ENCODE peak calls at places on chromosome 17, in ten cellular contexts. One of them, this sample, is unnamed.

GRCh38 chr17:76789235-76789788 is 51.4 kb downstream of the MFSD11 start:
- DNase-seq in RWPE1: no peak
- DNase-seq in ovary: no peak
- DNase-seq in right atrium auricular region: no peak
- DNase-seq in foreskin fibroblast: no peak
- DNase-seq in astrocyte of the cerebellum: no peak
- DNase-seq in fibroblast of pulmonary artery: no peak
- DNase-seq in endodermal cell: no peak
- DNase-seq in breast epithelium: no peak
- DNase-seq in dorsolateral prefrontal cortex: no peak
- DNase-seq in this sample: no peak

GRCh38 chr17:80795737-80796136 is 195.9 kb upstream of the CHMP6 start:
- DNase-seq in RWPE1: no peak
- DNase-seq in ovary: peak; percentile 48
- DNase-seq in right atrium auricular region: peak; percentile 66
- DNase-seq in foreskin fibroblast: no peak
- DNase-seq in astrocyte of the cerebellum: no peak
- DNase-seq in fibroblast of pulmonary artery: peak; percentile 42
- DNase-seq in endodermal cell: peak; percentile 38
- DNase-seq in breast epithelium: peak; percentile 43
- DNase-seq in dorsolateral prefrontal cortex: peak; percentile 81
- DNase-seq in this sample: no peak

GRCh38 chr17:64741038-64741641 is 79.0 kb upstream of the SMURF2 start:
- DNase-seq in RWPE1: no peak
- DNase-seq in ovary: no peak
- DNase-seq in right atrium auricular region: no peak
- DNase-seq in foreskin fibroblast: peak; percentile 47
- DNase-seq in astrocyte of the cerebellum: peak; percentile 46
- DNase-seq in fibroblast of pulmonary artery: peak; percentile 71
- DNase-seq in endodermal cell: no peak
- DNase-seq in breast epithelium: no peak
- DNase-seq in dorsolateral prefrontal cortex: no peak
- DNase-seq in this sample: no peak

GRCh38 chr17:28861393-28862203 is 6.8 kb downstream of the ERAL1 start:
- DNase-seq in RWPE1: no peak
- DNase-seq in ovary: no peak
- DNase-seq in right atrium auricular region: no peak
- DNase-seq in foreskin fibroblast: no peak
- DNase-seq in astrocyte of the cerebellum: no peak
- DNase-seq in fibroblast of pulmonary artery: no peak
- DNase-seq in endodermal cell: peak; percentile 80
- DNase-seq in breast epithelium: no peak
- DNase-seq in dorsolateral prefrontal cortex: no peak
- DNase-seq in this sample: no peak

GRCh38 chr17:40065771-40066510 is 3.2 kb downstream of the THRA start:
- DNase-seq in RWPE1: no peak
- DNase-seq in ovary: no peak
- DNase-seq in right atrium auricular region: no peak
- DNase-seq in foreskin fibroblast: no peak
- DNase-seq in astrocyte of the cerebellum: no peak
- DNase-seq in fibroblast of pulmonary artery: no peak
- DNase-seq in endodermal cell: peak; percentile 52
- DNase-seq in breast epithelium: no peak
- DNase-seq in dorsolateral prefrontal cortex: no peak
- DNase-seq in this sample: no peak

GRCh38 chr17:146546-146945 is 9.2 kb downstream of the SCGB1C2 start:
- DNase-seq in RWPE1: no peak
- DNase-seq in ovary: no peak
- DNase-seq in right atrium auricular region: peak; percentile 56
- DNase-seq in foreskin fibroblast: no peak
- DNase-seq in astrocyte of the cerebellum: no peak
- DNase-seq in fibroblast of pulmonary artery: no peak
- DNase-seq in endodermal cell: no peak
- DNase-seq in breast epithelium: peak; percentile 22
- DNase-seq in dorsolateral prefrontal cortex: peak; percentile 1
- DNase-seq in this sample: no peak

GRCh38 chr17:3049705-3050295 is 13.6 kb downstream of the OR1D5 start:
- DNase-seq in RWPE1: no peak
- DNase-seq in ovary: no peak
- DNase-seq in right atrium auricular region: no peak
- DNase-seq in foreskin fibroblast: no peak
- DNase-seq in astrocyte of the cerebellum: no peak
- DNase-seq in fibroblast of pulmonary artery: no peak
- DNase-seq in endodermal cell: peak; percentile 49
- DNase-seq in breast epithelium: no peak
- DNase-seq in dorsolateral prefrontal cortex: no peak
- DNase-seq in this sample: no peak

GRCh38 chr17:77783991-77784820 is 174.3 kb upstream of the TNRC6C start:
- DNase-seq in RWPE1: no peak
- DNase-seq in ovary: no peak
- DNase-seq in right atrium auricular region: no peak
- DNase-seq in foreskin fibroblast: no peak
- DNase-seq in astrocyte of the cerebellum: no peak
- DNase-seq in fibroblast of pulmonary artery: no peak
- DNase-seq in endodermal cell: no peak
- DNase-seq in breast epithelium: no peak
- DNase-seq in dorsolateral prefrontal cortex: no peak
- DNase-seq in this sample: no peak

GRCh38 chr17:79619636-79620206 is 8.9 kb upstream of the RBFOX3 start:
- DNase-seq in RWPE1: no peak
- DNase-seq in ovary: no peak
- DNase-seq in right atrium auricular region: no peak
- DNase-seq in foreskin fibroblast: no peak
- DNase-seq in astrocyte of the cerebellum: no peak
- DNase-seq in fibroblast of pulmonary artery: no peak
- DNase-seq in endodermal cell: peak; percentile 44
- DNase-seq in breast epithelium: peak; percentile 17
- DNase-seq in dorsolateral prefrontal cortex: no peak
- DNase-seq in this sample: no peak

GRCh38 chr17:27974045-27974436 is 68.4 kb upstream of the NLK start:
- DNase-seq in RWPE1: no peak
- DNase-seq in ovary: no peak
- DNase-seq in right atrium auricular region: no peak
- DNase-seq in foreskin fibroblast: no peak
- DNase-seq in astrocyte of the cerebellum: no peak
- DNase-seq in fibroblast of pulmonary artery: no peak
- DNase-seq in endodermal cell: no peak
- DNase-seq in breast epithelium: no peak
- DNase-seq in dorsolateral prefrontal cortex: no peak
- DNase-seq in this sample: no peak

GRCh38 chr17:44081681-44082080 is 11.1 kb downstream of the G6PC3 start:
- DNase-seq in RWPE1: no peak
- DNase-seq in ovary: no peak
- DNase-seq in right atrium auricular region: no peak
- DNase-seq in foreskin fibroblast: no peak
- DNase-seq in astrocyte of the cerebellum: no peak
- DNase-seq in fibroblast of pulmonary artery: no peak
- DNase-seq in endodermal cell: no peak
- DNase-seq in breast epithelium: no peak
- DNase-seq in dorsolateral prefrontal cortex: no peak
- DNase-seq in this sample: no peak

GRCh38 chr17:65930140-65930715 is 261.7 kb downstream of the CEP112 start:
- DNase-seq in RWPE1: no peak
- DNase-seq in ovary: no peak
- DNase-seq in right atrium auricular region: no peak
- DNase-seq in foreskin fibroblast: no peak
- DNase-seq in astrocyte of the cerebellum: no peak
- DNase-seq in fibroblast of pulmonary artery: no peak
- DNase-seq in endodermal cell: no peak
- DNase-seq in breast epithelium: no peak
- DNase-seq in dorsolateral prefrontal cortex: no peak
- DNase-seq in this sample: no peak

GRCh38 chr17:65933290-65933689 is 258.6 kb downstream of the CEP112 start:
- DNase-seq in RWPE1: no peak
- DNase-seq in ovary: no peak
- DNase-seq in right atrium auricular region: no peak
- DNase-seq in foreskin fibroblast: no peak
- DNase-seq in astrocyte of the cerebellum: no peak
- DNase-seq in fibroblast of pulmonary artery: no peak
- DNase-seq in endodermal cell: no peak
- DNase-seq in breast epithelium: no peak
- DNase-seq in dorsolateral prefrontal cortex: no peak
- DNase-seq in this sample: no peak

GRCh38 chr17:65936013-65936412 is 255.9 kb downstream of the CEP112 start:
- DNase-seq in RWPE1: no peak
- DNase-seq in ovary: no peak
- DNase-seq in right atrium auricular region: no peak
- DNase-seq in foreskin fibroblast: peak; percentile 63
- DNase-seq in astrocyte of the cerebellum: no peak
- DNase-seq in fibroblast of pulmonary artery: peak; percentile 25
- DNase-seq in endodermal cell: no peak
- DNase-seq in breast epithelium: no peak
- DNase-seq in dorsolateral prefrontal cortex: no peak
- DNase-seq in this sample: no peak

GRCh38 chr17:65926599-65926998 is 265.3 kb downstream of the CEP112 start:
- DNase-seq in RWPE1: no peak
- DNase-seq in ovary: no peak
- DNase-seq in right atrium auricular region: no peak
- DNase-seq in foreskin fibroblast: no peak
- DNase-seq in astrocyte of the cerebellum: no peak
- DNase-seq in fibroblast of pulmonary artery: no peak
- DNase-seq in endodermal cell: no peak
- DNase-seq in breast epithelium: no peak
- DNase-seq in dorsolateral prefrontal cortex: no peak
- DNase-seq in this sample: no peak

GRCh38 chr17:65931246-65932149 is 260.4 kb downstream of the CEP112 start:
- DNase-seq in RWPE1: no peak
- DNase-seq in ovary: no peak
- DNase-seq in right atrium auricular region: no peak
- DNase-seq in foreskin fibroblast: no peak
- DNase-seq in astrocyte of the cerebellum: no peak
- DNase-seq in fibroblast of pulmonary artery: no peak
- DNase-seq in endodermal cell: no peak
- DNase-seq in breast epithelium: no peak
- DNase-seq in dorsolateral prefrontal cortex: no peak
- DNase-seq in this sample: no peak
- TF ChIP-seq CTCF in RWPE1: no peak
- TF ChIP-seq CTCF in ovary: no peak
- TF ChIP-seq CTCF in right atrium auricular region: no peak
- TF ChIP-seq CTCF in foreskin fibroblast: no peak
- TF ChIP-seq CTCF in astrocyte of the cerebellum: no peak
- TF ChIP-seq CTCF in fibroblast of pulmonary artery: no peak
- TF ChIP-seq CTCF in endodermal cell: no peak
- TF ChIP-seq CTCF in breast epithelium: no peak
- TF ChIP-seq CTCF in dorsolateral prefrontal cortex: no peak
- TF ChIP-seq CTCF in this sample: no peak

DNA sequence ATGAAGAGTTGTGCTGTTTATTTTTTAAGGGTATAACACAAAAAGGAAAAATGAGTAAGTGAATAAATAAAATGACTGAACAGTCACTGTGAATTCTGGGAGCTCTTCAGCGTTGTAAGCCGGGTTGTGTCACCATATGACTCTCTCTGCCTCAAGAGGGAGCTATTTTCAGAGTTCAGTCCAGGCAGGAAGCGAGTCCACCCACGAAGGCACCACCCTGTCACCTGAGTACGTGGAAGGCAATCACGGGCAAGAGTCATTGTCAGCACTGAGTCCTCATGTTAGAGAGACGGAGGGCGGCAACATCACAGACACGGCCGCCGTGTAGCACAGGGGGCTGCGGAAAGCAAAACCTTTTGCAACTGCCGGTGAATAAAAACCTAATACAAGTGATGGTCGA is 227.6 kb downstream of the UTP18 start:
- DNase-seq in RWPE1: peak; percentile 5
- DNase-seq in ovary: no peak
- DNase-seq in right atrium auricular region: no peak
- DNase-seq in foreskin fibroblast: no peak
- DNase-seq in astrocyte of the cerebellum: no peak
- DNase-seq in fibroblast of pulmonary artery: no peak
- DNase-seq in endodermal cell: peak; percentile 84
- DNase-seq in breast epithelium: no peak
- DNase-seq in dorsolateral prefrontal cortex: no peak
- DNase-seq in this sample: no peak
- TF ChIP-seq CTCF in RWPE1: no peak
- TF ChIP-seq CTCF in ovary: no peak
- TF ChIP-seq CTCF in right atrium auricular region: no peak
- TF ChIP-seq CTCF in foreskin fibroblast: no peak
- TF ChIP-seq CTCF in astrocyte of the cerebellum: no peak
- TF ChIP-seq CTCF in fibroblast of pulmonary artery: peak; percentile 3
- TF ChIP-seq CTCF in endodermal cell: peak; percentile 78
- TF ChIP-seq CTCF in breast epithelium: no peak
- TF ChIP-seq CTCF in dorsolateral prefrontal cortex: no peak
- TF ChIP-seq CTCF in this sample: no peak

GRCh38 chr17:49422714-49423113 is 8.0 kb upstream of the PHB1 start:
- DNase-seq in RWPE1: no peak
- DNase-seq in ovary: no peak
- DNase-seq in right atrium auricular region: no peak
- DNase-seq in foreskin fibroblast: no peak
- DNase-seq in astrocyte of the cerebellum: no peak
- DNase-seq in fibroblast of pulmonary artery: no peak
- DNase-seq in endodermal cell: no peak
- DNase-seq in breast epithelium: no peak
- DNase-seq in dorsolateral prefrontal cortex: no peak
- DNase-seq in this sample: no peak
- TF ChIP-seq CTCF in RWPE1: no peak
- TF ChIP-seq CTCF in ovary: no peak
- TF ChIP-seq CTCF in right atrium auricular region: no peak
- TF ChIP-seq CTCF in foreskin fibroblast: no peak
- TF ChIP-seq CTCF in astrocyte of the cerebellum: no peak
- TF ChIP-seq CTCF in fibroblast of pulmonary artery: no peak
- TF ChIP-seq CTCF in endodermal cell: no peak
- TF ChIP-seq CTCF in breast epithelium: no peak
- TF ChIP-seq CTCF in dorsolateral prefrontal cortex: no peak
- TF ChIP-seq CTCF in this sample: no peak

GRCh38 chr17:37083461-37083860 is 134.7 kb downstream of the AATF start:
- DNase-seq in RWPE1: no peak
- DNase-seq in ovary: no peak
- DNase-seq in right atrium auricular region: no peak
- DNase-seq in foreskin fibroblast: no peak
- DNase-seq in astrocyte of the cerebellum: no peak
- DNase-seq in fibroblast of pulmonary artery: no peak
- DNase-seq in endodermal cell: peak; percentile 69
- DNase-seq in breast epithelium: no peak
- DNase-seq in dorsolateral prefrontal cortex: no peak
- DNase-seq in this sample: no peak

GRCh38 chr17:37081287-37081686 is 132.5 kb downstream of the AATF start:
- DNase-seq in RWPE1: no peak
- DNase-seq in ovary: no peak
- DNase-seq in right atrium auricular region: no peak
- DNase-seq in foreskin fibroblast: no peak
- DNase-seq in astrocyte of the cerebellum: no peak
- DNase-seq in fibroblast of pulmonary artery: peak; percentile 66
- DNase-seq in endodermal cell: peak; percentile 63
- DNase-seq in breast epithelium: no peak
- DNase-seq in dorsolateral prefrontal cortex: no peak
- DNase-seq in this sample: no peak

GRCh38 chr17:37082985-37083384 is 134.2 kb downstream of the AATF start:
- DNase-seq in RWPE1: no peak
- DNase-seq in ovary: no peak
- DNase-seq in right atrium auricular region: no peak
- DNase-seq in foreskin fibroblast: no peak
- DNase-seq in astrocyte of the cerebellum: no peak
- DNase-seq in fibroblast of pulmonary artery: no peak
- DNase-seq in endodermal cell: peak; percentile 63
- DNase-seq in breast epithelium: no peak
- DNase-seq in dorsolateral prefrontal cortex: no peak
- DNase-seq in this sample: no peak

GRCh38 chr17:37084375-37084774 is 135.6 kb downstream of the AATF start:
- DNase-seq in RWPE1: no peak
- DNase-seq in ovary: no peak
- DNase-seq in right atrium auricular region: no peak
- DNase-seq in foreskin fibroblast: no peak
- DNase-seq in astrocyte of the cerebellum: no peak
- DNase-seq in fibroblast of pulmonary artery: no peak
- DNase-seq in endodermal cell: no peak
- DNase-seq in breast epithelium: no peak
- DNase-seq in dorsolateral prefrontal cortex: no peak
- DNase-seq in this sample: no peak

GRCh38 chr17:37082461-37082860 is 133.7 kb downstream of the AATF start:
- DNase-seq in RWPE1: no peak
- DNase-seq in ovary: no peak
- DNase-seq in right atrium auricular region: no peak
- DNase-seq in foreskin fibroblast: no peak
- DNase-seq in astrocyte of the cerebellum: no peak
- DNase-seq in fibroblast of pulmonary artery: no peak
- DNase-seq in endodermal cell: peak; percentile 71
- DNase-seq in breast epithelium: no peak
- DNase-seq in dorsolateral prefrontal cortex: no peak
- DNase-seq in this sample: no peak
- TF ChIP-seq CTCF in RWPE1: no peak
- TF ChIP-seq CTCF in ovary: no peak
- TF ChIP-seq CTCF in right atrium auricular region: no peak
- TF ChIP-seq CTCF in foreskin fibroblast: no peak
- TF ChIP-seq CTCF in astrocyte of the cerebellum: no peak
- TF ChIP-seq CTCF in fibroblast of pulmonary artery: no peak
- TF ChIP-seq CTCF in endodermal cell: peak; percentile 56
- TF ChIP-seq CTCF in breast epithelium: no peak
- TF ChIP-seq CTCF in dorsolateral prefrontal cortex: no peak
- TF ChIP-seq CTCF in this sample: no peak

This sample was measured in HFF-Myc.